ENCODE peak calls at places on chromosomes 4 and X, in eight cellular contexts. U, L, J, Y, K, D, V and B are unnamed samples.

GRCh38 chrX:21838937-21839333 is 482 bp upstream of the MBTPS2 start:
- DNase-seq in U (no peak), L (no peak), J (no peak), Y (no peak), K (no peak), D (no peak), V (no peak), B (no peak)

GRCh38 chr4:168720396-168720795 is 223.5 kb downstream of the PALLD start:
- DNase-seq in U (no peak), L (no peak), J (no peak), Y (no peak), K (no peak), D (no peak), V (no peak), B (no peak)

GRCh38 chr4:138952405-138952804 is 63.2 kb upstream of the NOCT start:
- DNase-seq in U (no peak), L (no peak), J (no peak), Y (no peak), K (no peak), D (no peak), V (no peak), B (peak; percentile 40)

GRCh38 chr4:126364290-126364978 is 1049.7 kb downstream of the FAT4 start:
- DNase-seq in U (no peak), L (no peak), J (no peak), Y (no peak), K (no peak), D (no peak), V (no peak), B (no peak)

GRCh38 chrX:30153881-30154260 is 61.5 kb upstream of the MAGEB2 start:
- DNase-seq in U (no peak), L (no peak), J (no peak), Y (no peak), K (no peak), D (no peak), V (no peak), B (no peak)

GRCh38 chr4:151257704-151258103 is 19.3 kb upstream of the PRSS48 start:
- DNase-seq in U (no peak), L (no peak), J (no peak), Y (no peak), K (no peak), D (no peak), V (no peak), B (no peak)

GRCh38 chr4:122508083-122508482 is 51.6 kb upstream of the IL2 start:
- DNase-seq in U (no peak), L (no peak), J (no peak), Y (no peak), K (no peak), D (no peak), V (no peak), B (no peak)

GRCh38 chrX:103552236-103552635 is 32.9 kb upstream of the RAB40A start:
- DNase-seq in U (no peak), L (no peak), J (peak; percentile 2), Y (no peak), K (no peak), D (no peak), V (no peak), B (no peak)

GRCh38 chrX:74343327-74343969 is 39.5 kb downstream of the ZCCHC13 start:
- DNase-seq in U (no peak), L (no peak), J (no peak), Y (no peak), K (no peak), D (no peak), V (no peak), B (no peak)

GRCh38 chr4:1379801-1380331 is 26.4 kb downstream of the NKX1-1 start:
- DNase-seq in U (no peak), L (peak; percentile 28), J (no peak), Y (no peak), K (no peak), D (no peak), V (no peak), B (no peak)

GRCh38 chr4:153651961-153652784 is 31.9 kb upstream of the TLR2 start:
- DNase-seq in U (no peak), L (no peak), J (no peak), Y (no peak), K (no peak), D (no peak), V (no peak), B (peak; percentile 61)

GRCh38 chr4:16881151-16881884 is 17.1 kb downstream of the LDB2 start:
- DNase-seq in U (no peak), L (no peak), J (no peak), Y (no peak), K (no peak), D (no peak), V (no peak), B (no peak)

GRCh38 chr4:151753056-151753455 is 7.8 kb downstream of the GATB start:
- DNase-seq in U (no peak), L (no peak), J (no peak), Y (no peak), K (no peak), D (no peak), V (no peak), B (no peak)